ENCODE peak calls at places on chromosomes 12 and 14, in four cellular contexts. T, R, B and F are unnamed samples.

GRCh38 chr12:77102691-77103090 is 37.3 kb upstream of the E2F7 start:
- DNase-seq in R (peak), T (no peak), B (no peak), F (no peak)

GRCh38 chr14:58969951-58970751 is 218.3 kb upstream of the DAAM1 start:
- DNase-seq in R (no peak), T (no peak), B (no peak), F (no peak)

GRCh38 chr12:94616217-94616729 is 34.1 kb downstream of the TMCC3 start:
- DNase-seq in R (no peak), T (peak), B (no peak), F (no peak)

GRCh38 chr14:58297412-58297761 is 968 bp upstream of the ARID4A start:
- DNase-seq in R (no peak), B (no peak), T (no peak), F (peak)

GRCh38 chr14:103613517-103613916 is 15.5 kb upstream of the KLC1 start:
- DNase-seq in T (no peak), B (peak), R (no peak), F (no peak)

GRCh38 chr12:72681028-72681427 is 408.9 kb downstream of the TRHDE start:
- DNase-seq in T (no peak), R (no peak), B (no peak), F (no peak)

GRCh38 chr12:46455648-46456352 is 83.2 kb upstream of the SLC38A2 start:
- DNase-seq in T (no peak), B (peak), R (peak), F (no peak)

GRCh38 chr12:10214131-10214876 is 1.6 kb downstream of the GABARAPL1 start:
- DNase-seq in B (no peak), R (no peak), T (no peak), F (no peak)

GRCh38 chr12:123655420-123655819 is 15.5 kb upstream of the TCTN2 start:
- DNase-seq in B (no peak), T (no peak), R (no peak), F (no peak)

GRCh38 chr14:104425763-104426691 is 153.5 kb upstream of the C14orf180 start:
- DNase-seq in B (no peak), T (no peak), R (no peak), F (no peak)

GRCh38 chr14:60590907-60591510 is 58.3 kb downstream of the SIX1 start:
- DNase-seq in R (no peak), T (no peak), B (no peak), F (no peak)

GRCh38 chr14:45135181-45135580 is 549 bp upstream of the FANCM start:
- DNase-seq in T (no peak), B (no peak), R (no peak), F (no peak)

GRCh38 chr12:69123909-69124638 is 115.3 kb upstream of the CPSF6 start:
- DNase-seq in T (no peak), B (no peak), R (no peak), F (no peak)

GRCh38 chr14:26856832-26857508 is 259.1 kb upstream of the NOVA1 start:
- DNase-seq in R (no peak), B (no peak), T (no peak), F (no peak)

GRCh38 chr12:93109794-93110203 is 180.7 kb upstream of the EEA1 start:
- DNase-seq in R (no peak), T (no peak), B (no peak), F (no peak)

GRCh38 chr12:127273621-127274020 is 993.3 kb upstream of the TMEM132C start:
- DNase-seq in T (no peak), B (no peak), R (no peak), F (no peak)

GRCh38 chr14:65356327-65356836 is 56.1 kb upstream of the FUT8 start:
- DNase-seq in T (peak), B (peak), R (peak), F (no peak)

GRCh38 chr14:95685978-95686922 is at the start of gene TCL1B:
- DNase-seq in B (no peak), T (peak), R (no peak), F (no peak)

GRCh38 chr12:3233813-3234212 is 156.6 kb downstream of the TSPAN9 start:
- DNase-seq in R (no peak), B (no peak), T (no peak), F (no peak)

GRCh38 chr12:91127296-91127695 is 16.0 kb upstream of the LUM start:
- DNase-seq in R (no peak), T (no peak), B (no peak), F (no peak)

GRCh38 chr12:76678992-76679391 is 84.9 kb upstream of the ZDHHC17 start:
- DNase-seq in B (no peak), R (no peak), T (no peak), F (no peak)

GRCh38 chr12:2453076-2453806 is 341.5 kb upstream of the FKBP4 start:
- DNase-seq in B (no peak), T (no peak), R (no peak), F (no peak)

GRCh38 chr12:27142102-27142721 is 59.8 kb upstream of the C12orf71 start:
- DNase-seq in T (peak), B (peak), R (peak), F (peak)

GRCh38 chr12:92442782-92443181 is 260.0 kb upstream of the PLEKHG7 start:
- DNase-seq in R (no peak), T (no peak), B (no peak), F (no peak)

GRCh38 chr12:65787056-65787855 is 37.0 kb upstream of the HMGA2 start:
- DNase-seq in T (no peak), R (no peak), B (no peak), F (no peak)

GRCh38 chr14:21825147-21825743 is 151.6 kb upstream of the OR4E1 start:
- DNase-seq in B (peak), T (peak), R (peak), F (peak)

GRCh38 chr14:95294834-95295599 is 24.7 kb downstream of the CLMN start:
- DNase-seq in B (peak), T (no peak), R (peak), F (no peak)

GRCh38 chr12:52439845-52440244 is 5.7 kb upstream of the KRT75 start:
- DNase-seq in T (no peak), R (no peak), B (no peak), F (no peak)

GRCh38 chr14:79947440-79947839 is 263.9 kb downstream of the DIO2 start:
- DNase-seq in T (no peak), R (no peak), B (no peak), F (no peak)

GRCh38 chr14:75283884-75284563 is 5.4 kb downstream of the FOS start:
- DNase-seq in R (no peak), B (peak), T (peak), F (no peak)

GRCh38 chr14:58082491-58083098 is 69.4 kb downstream of the ARMH4 start:
- DNase-seq in T (peak), R (peak), B (no peak), F (no peak)

GRCh38 chr12:57237952-57238853 is 8.7 kb downstream of the SHMT2 start:
- DNase-seq in R (no peak), T (peak), B (no peak), F (no peak)
- H3K9ac ChIP-seq in R (no peak), T (peak), B (peak), F (peak)

GRCh38 chr12:121536929-121537813 is 43.7 kb downstream of the KDM2B start:
- DNase-seq in R (no peak), B (peak), T (peak), F (no peak)

GRCh38 chr12:121538699-121539061 is 42.1 kb downstream of the KDM2B start:
- DNase-seq in B (peak), T (peak), R (peak), F (no peak)

GRCh38 chr12:121536058-121536928 is 44.5 kb downstream of the KDM2B start:
- DNase-seq in R (no peak), T (peak), B (no peak), F (peak)

GRCh38 chr12:121539908-121540307 is 40.9 kb downstream of the KDM2B start:
- DNase-seq in R (no peak), T (no peak), B (no peak), F (no peak)

GRCh38 chr12:121537814-121538698 is 42.8 kb downstream of the KDM2B start:
- DNase-seq in R (no peak), B (no peak), T (no peak), F (no peak)
- H3K4me3 ChIP-seq in R (peak), B (peak), T (no peak), F (peak)

GRCh38 chr14:92440345-92441003 is 73.1 kb upstream of the RIN3 start:
- DNase-seq in R (no peak), T (no peak), B (no peak), F (no peak)

GRCh38 chr14:92443741-92444140 is 69.8 kb upstream of the RIN3 start:
- DNase-seq in B (no peak), R (no peak), T (no peak), F (no peak)

GRCh38 chr14:92439551-92440344 is 73.8 kb upstream of the RIN3 start:
- DNase-seq in R (no peak), B (no peak), T (no peak), F (no peak)

GRCh38 chr14:92443167-92443566 is 70.4 kb upstream of the RIN3 start:
- DNase-seq in B (no peak), R (no peak), T (no peak), F (no peak)

DNA sequence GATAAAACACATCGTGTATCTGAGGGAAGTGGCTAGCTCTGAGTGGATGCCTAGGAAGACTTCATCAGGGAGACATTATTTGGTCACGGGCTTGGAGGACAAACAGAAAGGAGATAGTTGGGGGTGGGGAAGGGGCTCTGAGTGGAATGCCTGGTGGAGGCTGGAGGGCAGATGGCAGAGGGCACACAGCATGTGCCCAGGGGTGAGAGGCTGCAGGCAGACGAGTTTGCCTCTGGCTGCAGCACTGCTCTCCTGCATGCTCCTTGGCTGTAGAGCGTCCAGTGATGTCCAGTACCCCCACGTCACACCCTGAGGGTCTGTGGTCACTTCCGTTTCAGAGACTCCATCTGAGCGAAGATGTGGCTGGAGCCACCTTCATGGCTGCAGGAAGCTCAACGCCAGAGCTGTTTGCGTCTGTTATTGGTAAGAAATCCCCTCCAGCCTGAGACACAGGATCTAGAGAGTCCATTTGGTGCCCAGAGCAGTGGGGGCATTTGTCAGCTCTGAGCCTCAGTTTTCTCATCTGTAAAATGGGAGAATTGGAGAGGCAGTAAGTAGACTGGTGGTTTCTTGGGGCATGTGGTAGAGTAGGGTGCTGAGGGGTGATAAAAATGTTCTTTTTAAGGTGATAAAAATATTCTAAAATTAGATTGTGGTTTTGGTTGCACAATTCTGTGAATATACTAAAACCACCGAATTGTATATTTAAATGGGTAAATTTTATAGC is 71.7 kb upstream of the RIN3 start:
- DNase-seq in R (no peak), B (no peak), T (no peak), F (no peak)
- TF ChIP-seq POLR2AphosphoS5 in R (no peak), B (no peak), T (no peak), F (no peak)

GRCh38 chr12:58923781-58924180 is 3.5 kb upstream of the LRIG3 start:
- DNase-seq in B (no peak), T (no peak), R (no peak), F (no peak)

GRCh38 chr12:58922849-58923248 is 2.5 kb upstream of the LRIG3 start:
- DNase-seq in R (no peak), T (no peak), B (no peak), F (no peak)

GRCh38 chr12:58919271-58920101 is 818 bp downstream of the LRIG3 start:
- DNase-seq in B (peak), R (no peak), T (no peak), F (no peak)

GRCh38 chr12:58920102-58920955 is at the start of gene LRIG3:
- DNase-seq in T (peak), R (peak), B (peak), F (no peak)

GRCh38 chr12:58920956-58921861 is 905 bp upstream of the LRIG3 start:
- DNase-seq in B (peak), R (no peak), T (no peak), F (no peak)
- H3K9ac ChIP-seq in B (peak), R (peak), T (no peak), F (peak)

DNA sequence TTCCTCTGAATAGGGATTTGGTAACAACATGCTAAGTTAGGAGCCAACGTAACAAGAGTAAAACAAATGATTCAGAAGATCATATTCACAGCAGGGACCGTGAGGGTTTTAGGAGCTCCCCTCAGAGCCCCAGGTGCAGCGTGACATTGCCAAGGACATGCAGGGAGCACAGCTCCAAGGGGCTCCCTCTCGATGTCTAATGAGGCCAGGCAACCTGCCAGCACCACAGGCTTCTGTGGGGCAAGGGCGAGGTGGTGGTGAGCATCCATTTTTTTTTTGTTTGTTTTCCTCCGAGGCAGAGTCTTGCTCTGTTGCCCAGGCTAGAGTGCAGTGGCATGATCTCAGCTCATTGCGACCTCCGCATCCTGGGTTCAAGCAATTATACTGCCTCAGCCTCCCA is 95.1 kb upstream of the PTPRB start:
- DNase-seq in R (no peak), T (no peak), B (no peak), F (no peak)
- H3K4me3 ChIP-seq in R (no peak), T (no peak), B (no peak), F (no peak)

GRCh38 chr12:109097435-109098141 is at the start of gene UNG:
- DNase-seq in T (peak), R (peak), B (peak), F (no peak)

GRCh38 chr12:109099426-109100020 is 2.1 kb downstream of the UNG start:
- DNase-seq in R (no peak), B (no peak), T (no peak), F (no peak)

GRCh38 chr12:109098671-109099070 is 1.3 kb downstream of the UNG start:
- DNase-seq in T (no peak), R (no peak), B (no peak), F (no peak)

GRCh38 chr12:109097140-109097434 is 310 bp upstream of the UNG start:
- DNase-seq in T (no peak), B (no peak), R (no peak), F (no peak)

GRCh38 chr12:109098142-109098652 is 800 bp downstream of the UNG start:
- DNase-seq in T (no peak), B (no peak), R (no peak), F (no peak)
- TF ChIP-seq POLR2AphosphoS5 in T (no peak), B (no peak), R (no peak), F (no peak)